ENCODE peak calls at places on chromosome 5, in six cellular contexts. X is left ventricle myocardium inferior; B is sciatic nerve; A is activated gamma-delta T cell treated with anti-CD3 and anti-CD28 coated beads, Interleukin-2, amount 50 U/mL, for 16 hours; K is NCI-H748 treated with DMSO at 0.1 percent for 48 hours; D is ovary. E is an unnamed sample.

GRCh38 chr5:69234457-69235268 is at the start of gene CDK7:
- DNase-seq in X (peak), B (peak), A (peak), K (peak), D (peak), E (peak)

GRCh38 chr5:38447786-38448185 is 108.7 kb downstream of the LIFR start:
- DNase-seq in X (peak), B (no peak), A (no peak), K (no peak), D (peak), E (no peak)

GRCh38 chr5:64229163-64229774 is 63.6 kb downstream of the RNF180 start:
- DNase-seq in X (no peak), B (no peak), A (no peak), K (peak), D (no peak), E (no peak)

GRCh38 chr5:80559244-80559643 is 10.8 kb downstream of the ANKRD34B start:
- DNase-seq in X (no peak), B (no peak), A (no peak), K (no peak), D (no peak), E (no peak)

GRCh38 chr5:139660916-139661814 is 13.0 kb downstream of the CXXC5 start:
- DNase-seq in X (peak), B (peak), A (no peak), K (no peak), D (peak), E (no peak)

GRCh38 chr5:83145241-83145640 is 67.9 kb downstream of the XRCC4 start:
- DNase-seq in X (no peak), B (no peak), A (no peak), K (no peak), D (no peak), E (no peak)

GRCh38 chr5:173917788-173918786 is 29.9 kb downstream of the CPEB4 start:
- DNase-seq in X (no peak), B (peak), A (peak), K (peak), D (peak), E (peak)

GRCh38 chr5:40689442-40689841 is 9.7 kb downstream of the PTGER4 start:
- DNase-seq in X (no peak), B (no peak), A (no peak), K (no peak), D (no peak), E (peak)